ENCODE peak calls at places on chromosomes 6 and 20, in four cellular contexts. H is body of pancreas, N is right lobe of liver, V is iPS DF 6.9. Q is an unnamed sample.

GRCh38 chr20:61799394-61799923 is 266.2 kb downstream of the TAF4 start:
- DNase-seq in H (no peak), N (no peak), V (no peak), Q (no peak)

GRCh38 chr6:72850469-72850868 is 228.6 kb downstream of the KCNQ5 start:
- DNase-seq in H (no peak), N (no peak), V (no peak), Q (no peak)

GRCh38 chr20:8562356-8562755 is 430.3 kb downstream of the PLCB1 start:
- DNase-seq in H (no peak), N (no peak), V (no peak), Q (no peak)

GRCh38 chr20:48899881-48900280 is 21.6 kb upstream of the ARFGEF2 start:
- DNase-seq in H (no peak), N (no peak), V (no peak), Q (no peak)

GRCh38 chr20:38692436-38693411 is 31.6 kb upstream of the SLC32A1 start:
- DNase-seq in H (peak; percentile 30), N (peak; percentile 54), V (peak; percentile 84), Q (peak; percentile 25)

GRCh38 chr20:53859684-53860083 is 210.7 kb downstream of the BCAS1 start:
- DNase-seq in H (peak; percentile 55), N (no peak), V (no peak), Q (no peak)

GRCh38 chr6:38319259-38320255 is 320.2 kb downstream of the BTBD9 start:
- DNase-seq in H (no peak), N (no peak), V (no peak), Q (peak; percentile 29)

GRCh38 chr6:148884461-148884860 is 137.6 kb downstream of the UST start:
- DNase-seq in H (no peak), N (no peak), V (no peak), Q (no peak)

DNA sequence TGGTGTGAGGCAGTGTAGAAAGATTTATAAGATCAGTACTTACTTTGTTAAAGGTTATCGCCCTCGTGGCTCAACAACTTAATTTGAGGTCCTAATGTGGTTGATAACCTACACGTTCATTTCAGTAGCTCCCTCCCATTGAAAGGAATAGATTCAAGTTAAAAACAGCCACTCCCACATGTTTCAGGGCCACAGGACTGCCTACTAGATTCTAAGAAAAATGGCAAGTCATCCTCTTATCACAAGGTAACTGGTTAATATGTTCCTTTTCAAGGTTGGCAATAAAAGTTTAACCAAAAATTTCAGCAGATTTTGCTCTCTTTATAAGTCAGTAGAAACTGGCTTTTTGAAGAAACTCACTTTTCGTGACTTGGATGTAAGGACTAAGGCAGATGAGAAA is 17.1 kb downstream of the GSTA2 start:
- DNase-seq in H (peak; percentile 77), N (no peak), V (no peak), Q (peak; percentile 20)
- H3K27ac ChIP-seq in H (peak overlapping the region; percentile 75), N (no peak overlapping the region), V (no peak overlapping the region), Q (no peak overlapping the region)

GRCh38 chr6:153088796-153089195 is 42.3 kb downstream of the RGS17 start:
- DNase-seq in H (no peak), N (no peak), V (no peak), Q (no peak)

GRCh38 chr6:153092082-153093013 is 38.7 kb downstream of the RGS17 start:
- DNase-seq in H (no peak), N (no peak), V (no peak), Q (peak; percentile 7)

GRCh38 chr6:153086225-153086990 is 44.7 kb downstream of the RGS17 start:
- DNase-seq in H (no peak), N (no peak), V (no peak), Q (no peak)

GRCh38 chr6:153087436-153087835 is 43.6 kb downstream of the RGS17 start:
- DNase-seq in H (no peak), N (no peak), V (no peak), Q (no peak)

DNA sequence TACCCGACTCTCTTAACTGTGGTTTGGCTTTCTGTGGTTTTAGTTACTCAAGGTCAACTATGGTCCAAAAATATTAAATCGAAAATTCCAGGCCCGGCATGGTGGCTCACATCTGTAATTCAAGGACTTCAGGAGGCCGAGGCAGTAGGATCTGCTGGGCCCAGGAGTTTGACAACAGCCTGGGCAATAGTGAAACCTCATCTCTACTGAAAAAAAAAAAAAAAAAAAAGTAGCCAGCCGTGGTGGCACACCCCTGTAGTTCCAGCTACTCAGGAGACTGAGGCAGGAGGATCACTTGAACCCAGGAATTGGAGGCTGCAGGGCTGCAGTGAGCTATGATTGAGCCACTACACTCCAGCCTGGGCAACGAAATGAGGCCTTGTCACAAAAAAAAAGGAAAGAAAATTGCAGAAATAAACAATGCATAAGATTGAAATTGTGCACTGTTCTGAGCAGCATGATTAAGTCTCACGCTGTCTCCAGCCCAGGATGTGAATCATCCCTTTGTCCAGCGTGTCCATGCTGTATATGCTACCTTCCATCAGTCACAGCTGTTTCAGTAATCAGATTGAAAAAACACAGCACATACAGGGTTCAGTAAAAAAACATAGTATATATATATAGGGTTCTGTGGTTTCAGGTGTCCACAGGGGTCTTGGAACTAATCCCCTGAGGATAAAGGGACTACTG is 40.7 kb downstream of the RGS17 start:
- DNase-seq in H (no peak), N (no peak), V (no peak), Q (no peak)
- H3K4me3 ChIP-seq in H (no peak overlapping the region), N (no peak overlapping the region), V (no peak overlapping the region), Q (no peak overlapping the region)

DNA sequence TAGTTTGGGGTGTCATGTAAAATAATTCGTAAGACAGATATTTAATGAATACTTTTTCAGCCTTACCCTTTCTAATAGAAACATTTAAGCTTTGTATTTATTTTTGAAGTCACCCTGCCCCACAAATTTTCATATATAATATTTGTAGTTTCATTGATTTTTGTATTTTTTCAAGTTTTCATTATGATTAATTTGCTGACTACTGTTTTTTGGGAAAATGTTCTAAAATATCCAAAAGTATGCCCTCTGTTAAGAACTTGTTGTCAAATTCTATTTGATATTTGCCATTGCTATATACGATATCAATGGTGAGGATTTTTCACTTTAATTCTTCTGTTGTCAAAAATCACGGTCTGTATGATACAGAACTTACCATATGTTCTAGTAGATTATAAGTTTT is 793.9 kb upstream of the CITED2 start:
- DNase-seq in H (no peak), N (no peak), V (no peak), Q (no peak)
- H3K9me3 ChIP-seq in H (no peaks in the 10 kb centered on the region), N (no peaks in the 10 kb centered on the region), V (no peaks in the 10 kb centered on the region), Q (no peaks in the 10 kb centered on the region)

GRCh38 chr6:92810913-92811312 is 608.4 kb downstream of the EPHA7 start:
- DNase-seq in H (peak; percentile 27), N (peak; percentile 46), V (peak; percentile 47), Q (peak; percentile 62)

DNA sequence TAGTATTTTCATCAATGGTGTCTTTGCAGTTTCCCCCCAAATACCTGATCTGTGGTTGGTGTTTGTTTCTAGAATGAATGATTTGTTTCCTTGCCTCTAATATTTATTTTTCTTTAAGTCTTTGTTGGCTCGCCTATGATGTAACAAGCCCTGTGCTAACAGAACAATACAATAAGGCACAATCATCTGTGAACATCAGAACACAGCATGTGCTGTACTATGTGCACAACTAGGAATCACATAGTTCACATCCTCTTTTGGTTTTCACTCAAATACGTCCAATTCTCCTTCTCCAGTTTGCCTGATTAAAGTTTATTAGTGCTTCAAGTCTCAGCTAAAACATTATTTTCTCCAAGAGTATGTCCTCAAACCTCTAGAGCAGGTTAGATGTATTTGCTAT is 613.1 kb downstream of the EPHA7 start:
- DNase-seq in H (no peak), N (no peak), V (no peak), Q (no peak)
- H3K27ac ChIP-seq in H (no peak overlapping the region), N (no peak overlapping the region), V (no peak overlapping the region), Q (no peak overlapping the region)

GRCh38 chr6:42166444-42167141 is 6.6 kb upstream of the GUCA1A start:
- DNase-seq in H (peak; percentile 69), N (peak; percentile 68), V (peak; percentile 92), Q (peak; percentile 89)
- H3K4me3 ChIP-seq in H (no peak overlapping the region), N (no peak overlapping the region), V (no peak overlapping the region), Q (no peak overlapping the region)

GRCh38 chr6:1052262-1052661 is 259.6 kb upstream of the FOXQ1 start:
- DNase-seq in H (no peak), N (no peak), V (no peak), Q (no peak)

GRCh38 chr6:1049900-1050299 is 262.0 kb upstream of the FOXQ1 start:
- DNase-seq in H (peak; percentile 83), N (no peak), V (no peak), Q (no peak)

GRCh38 chr6:1045239-1045638 is 266.7 kb upstream of the FOXQ1 start:
- DNase-seq in H (no peak), N (no peak), V (no peak), Q (no peak)

GRCh38 chr6:1044040-1044836 is 267.7 kb upstream of the FOXQ1 start:
- DNase-seq in H (peak; percentile 79), N (no peak), V (no peak), Q (peak; percentile 36)

DNA sequence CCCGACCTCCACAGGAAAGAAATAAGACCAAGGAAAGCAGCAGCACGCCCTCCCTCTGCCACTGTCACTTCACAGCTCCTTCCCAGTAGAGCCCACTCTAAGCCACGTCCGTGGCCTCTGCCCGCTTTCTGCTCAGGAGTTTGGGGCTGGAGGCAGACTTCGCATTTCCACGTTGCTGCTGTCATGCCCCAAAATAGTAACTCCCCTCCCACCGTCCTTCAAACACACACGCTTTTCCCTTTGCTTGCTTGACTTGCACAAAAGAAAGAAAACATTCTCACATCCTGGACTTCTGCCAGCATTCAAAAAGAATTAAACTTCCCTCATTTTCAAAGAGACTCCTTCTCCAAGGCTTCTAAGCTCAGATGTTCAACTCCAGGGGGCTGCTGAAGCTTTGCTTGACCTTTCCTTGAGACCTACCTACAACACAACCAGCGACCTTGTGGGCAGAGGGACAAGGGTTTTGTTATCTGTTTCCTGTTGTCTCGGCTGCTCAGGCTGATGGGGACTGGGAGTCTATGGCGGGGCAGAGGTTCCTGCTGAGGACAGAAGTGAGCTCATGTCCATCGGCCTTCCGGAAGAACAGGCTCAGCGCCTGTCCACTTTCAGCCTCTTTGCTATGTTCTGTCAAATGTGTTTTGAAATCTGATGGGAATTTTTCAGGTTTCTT is 263.8 kb upstream of the FOXQ1 start:
- DNase-seq in H (no peak), N (no peak), V (no peak), Q (no peak)
- H3K9me3 ChIP-seq in H (no peaks in the 10 kb centered on the region), N (no peaks in the 10 kb centered on the region), V (no peaks in the 10 kb centered on the region), Q (no peaks in the 10 kb centered on the region)

GRCh38 chr6:138032571-138032970 is 74.6 kb downstream of the PERP start:
- DNase-seq in H (no peak), N (no peak), V (no peak), Q (no peak)
- H3K27ac ChIP-seq in H (no peak overlapping the region), N (no peak overlapping the region), V (no peak overlapping the region), Q (no peak overlapping the region)

DNA sequence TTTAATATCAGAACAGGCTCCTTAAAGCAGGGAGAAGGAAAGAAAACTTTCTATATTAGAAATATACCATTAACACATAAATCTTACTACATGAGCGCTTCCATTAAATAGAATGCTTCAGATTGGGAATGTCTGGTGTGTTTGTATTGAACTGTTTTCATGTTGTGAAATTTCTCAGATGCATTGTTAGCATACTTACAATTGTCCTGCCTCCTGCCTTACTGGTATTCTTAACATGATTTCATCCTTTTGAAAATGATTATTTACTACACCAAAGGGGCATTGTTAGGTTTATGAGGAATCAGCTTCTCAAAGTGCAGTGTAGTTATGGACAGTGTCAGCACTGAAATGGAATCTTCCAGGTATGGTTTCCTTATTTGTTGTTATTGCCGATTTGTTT is 145.6 kb downstream of the MTFR2 start:
- DNase-seq in H (no peak), N (no peak), V (no peak), Q (no peak)
- H3K4me3 ChIP-seq in H (no peak overlapping the region), N (no peak overlapping the region), V (no peak overlapping the region), Q (no peak overlapping the region)